ENCODE peak calls at places on chromosomes 11 and 22, in seven cellular contexts. One of them, this sample, is unnamed.

GRCh38 chr22:50505776-50506610 is 1.5 kb downstream of the LMF2 start:
- DNase-seq in endothelial cell of umbilical vein: no peak
- DNase-seq in AG04450: no peak
- DNase-seq in right atrium auricular region: no peak
- DNase-seq in neuronal stem cell: no peak
- DNase-seq in neural progenitor cell: no peak
- DNase-seq in CD4-positive, CD25-positive, alpha-beta regulatory T cell: no peak
- DNase-seq in this sample: no peak

GRCh38 chr22:37425800-37426531 is 1.3 kb downstream of the ELFN2 start:
- DNase-seq in endothelial cell of umbilical vein: peak; percentile 7
- DNase-seq in AG04450: no peak
- DNase-seq in right atrium auricular region: no peak
- DNase-seq in neuronal stem cell: no peak
- DNase-seq in neural progenitor cell: peak; percentile 76
- DNase-seq in CD4-positive, CD25-positive, alpha-beta regulatory T cell: no peak
- DNase-seq in this sample: no peak

GRCh38 chr11:109794501-109794900 is 298.7 kb upstream of the ZC3H12C start:
- DNase-seq in endothelial cell of umbilical vein: no peak
- DNase-seq in AG04450: no peak
- DNase-seq in right atrium auricular region: no peak
- DNase-seq in neuronal stem cell: no peak
- DNase-seq in neural progenitor cell: no peak
- DNase-seq in CD4-positive, CD25-positive, alpha-beta regulatory T cell: no peak
- DNase-seq in this sample: no peak

GRCh38 chr11:116928102-116928777 is 90.8 kb upstream of the APOA1 start:
- DNase-seq in endothelial cell of umbilical vein: no peak
- DNase-seq in AG04450: no peak
- DNase-seq in right atrium auricular region: no peak
- DNase-seq in neuronal stem cell: no peak
- DNase-seq in neural progenitor cell: no peak
- DNase-seq in CD4-positive, CD25-positive, alpha-beta regulatory T cell: peak; percentile 40
- DNase-seq in this sample: no peak

GRCh38 chr11:116853461-116854073 is 16.1 kb upstream of the APOA1 start:
- DNase-seq in endothelial cell of umbilical vein: peak; percentile 79
- DNase-seq in AG04450: peak; percentile 74
- DNase-seq in right atrium auricular region: no peak
- DNase-seq in neuronal stem cell: no peak
- DNase-seq in neural progenitor cell: no peak
- DNase-seq in CD4-positive, CD25-positive, alpha-beta regulatory T cell: peak; percentile 86
- DNase-seq in this sample: peak; percentile 88

GRCh38 chr11:3615998-3616397 is 25.8 kb downstream of the ART5 start:
- DNase-seq in endothelial cell of umbilical vein: no peak
- DNase-seq in AG04450: no peak
- DNase-seq in right atrium auricular region: no peak
- DNase-seq in neuronal stem cell: no peak
- DNase-seq in neural progenitor cell: no peak
- DNase-seq in CD4-positive, CD25-positive, alpha-beta regulatory T cell: no peak
- DNase-seq in this sample: no peak

GRCh38 chr11:10272132-10272531 is 21.9 kb downstream of the SBF2 start:
- DNase-seq in endothelial cell of umbilical vein: no peak
- DNase-seq in AG04450: no peak
- DNase-seq in right atrium auricular region: no peak
- DNase-seq in neuronal stem cell: no peak
- DNase-seq in neural progenitor cell: no peak
- DNase-seq in CD4-positive, CD25-positive, alpha-beta regulatory T cell: no peak
- DNase-seq in this sample: no peak

GRCh38 chr11:35036642-35037041 is 102.3 kb upstream of the CD44 start:
- DNase-seq in endothelial cell of umbilical vein: no peak
- DNase-seq in AG04450: no peak
- DNase-seq in right atrium auricular region: no peak
- DNase-seq in neuronal stem cell: no peak
- DNase-seq in neural progenitor cell: no peak
- DNase-seq in CD4-positive, CD25-positive, alpha-beta regulatory T cell: no peak
- DNase-seq in this sample: no peak

GRCh38 chr22:28882545-28882877 is 861 bp upstream of the ZNRF3 start:
- DNase-seq in endothelial cell of umbilical vein: no peak
- DNase-seq in AG04450: no peak
- DNase-seq in right atrium auricular region: peak; percentile 63
- DNase-seq in neuronal stem cell: no peak
- DNase-seq in neural progenitor cell: no peak
- DNase-seq in CD4-positive, CD25-positive, alpha-beta regulatory T cell: no peak
- DNase-seq in this sample: no peak

GRCh38 chr11:125871391-125872137 is 15.9 kb upstream of the HYLS1 start:
- DNase-seq in endothelial cell of umbilical vein: peak; percentile 53
- DNase-seq in AG04450: no peak
- DNase-seq in right atrium auricular region: no peak
- DNase-seq in neuronal stem cell: no peak
- DNase-seq in neural progenitor cell: peak; percentile 78
- DNase-seq in CD4-positive, CD25-positive, alpha-beta regulatory T cell: peak; percentile 4
- DNase-seq in this sample: no peak

GRCh38 chr11:46277313-46277622 is 194 bp upstream of the CREB3L1 start:
- DNase-seq in endothelial cell of umbilical vein: peak; percentile 24
- DNase-seq in AG04450: no peak
- DNase-seq in right atrium auricular region: no peak
- DNase-seq in neuronal stem cell: no peak
- DNase-seq in neural progenitor cell: no peak
- DNase-seq in CD4-positive, CD25-positive, alpha-beta regulatory T cell: no peak
- DNase-seq in this sample: no peak

GRCh38 chr11:89437317-89437716 is 53.9 kb downstream of the NOX4 start:
- DNase-seq in endothelial cell of umbilical vein: no peak
- DNase-seq in AG04450: no peak
- DNase-seq in right atrium auricular region: no peak
- DNase-seq in neuronal stem cell: no peak
- DNase-seq in neural progenitor cell: peak; percentile 13
- DNase-seq in CD4-positive, CD25-positive, alpha-beta regulatory T cell: no peak
- DNase-seq in this sample: no peak

GRCh38 chr11:61333638-61334433 is 808 bp downstream of the TKFC start:
- DNase-seq in endothelial cell of umbilical vein: no peak
- DNase-seq in AG04450: no peak
- DNase-seq in right atrium auricular region: no peak
- DNase-seq in neuronal stem cell: no peak
- DNase-seq in neural progenitor cell: no peak
- DNase-seq in CD4-positive, CD25-positive, alpha-beta regulatory T cell: no peak
- DNase-seq in this sample: no peak

GRCh38 chr11:46055371-46055770 is 65.9 kb downstream of the PHF21A start:
- DNase-seq in endothelial cell of umbilical vein: no peak
- DNase-seq in AG04450: peak; percentile 24
- DNase-seq in right atrium auricular region: no peak
- DNase-seq in neuronal stem cell: peak; percentile 11
- DNase-seq in neural progenitor cell: peak; percentile 34
- DNase-seq in CD4-positive, CD25-positive, alpha-beta regulatory T cell: no peak
- DNase-seq in this sample: no peak

GRCh38 chr11:100232006-100232405 is 455.1 kb upstream of the ARHGAP42 start:
- DNase-seq in endothelial cell of umbilical vein: no peak
- DNase-seq in AG04450: no peak
- DNase-seq in right atrium auricular region: no peak
- DNase-seq in neuronal stem cell: no peak
- DNase-seq in neural progenitor cell: no peak
- DNase-seq in CD4-positive, CD25-positive, alpha-beta regulatory T cell: no peak
- DNase-seq in this sample: peak; percentile 41

GRCh38 chr22:19902245-19902699 is 39.3 kb upstream of the COMT start:
- DNase-seq in endothelial cell of umbilical vein: no peak
- DNase-seq in AG04450: no peak
- DNase-seq in right atrium auricular region: no peak
- DNase-seq in neuronal stem cell: no peak
- DNase-seq in neural progenitor cell: no peak
- DNase-seq in CD4-positive, CD25-positive, alpha-beta regulatory T cell: no peak
- DNase-seq in this sample: no peak

GRCh38 chr11:74493816-74494630 is 499 bp upstream of the LIPT2 start:
- DNase-seq in endothelial cell of umbilical vein: no peak
- DNase-seq in AG04450: no peak
- DNase-seq in right atrium auricular region: no peak
- DNase-seq in neuronal stem cell: no peak
- DNase-seq in neural progenitor cell: no peak
- DNase-seq in CD4-positive, CD25-positive, alpha-beta regulatory T cell: no peak
- DNase-seq in this sample: no peak

GRCh38 chr11:92638678-92639077 is 330.8 kb upstream of the MTNR1B start:
- DNase-seq in endothelial cell of umbilical vein: no peak
- DNase-seq in AG04450: no peak
- DNase-seq in right atrium auricular region: no peak
- DNase-seq in neuronal stem cell: no peak
- DNase-seq in neural progenitor cell: no peak
- DNase-seq in CD4-positive, CD25-positive, alpha-beta regulatory T cell: no peak
- DNase-seq in this sample: peak; percentile 44

GRCh38 chr22:19797086-19797485 is 36.5 kb downstream of the TBX1 start:
- DNase-seq in endothelial cell of umbilical vein: no peak
- DNase-seq in AG04450: no peak
- DNase-seq in right atrium auricular region: no peak
- DNase-seq in neuronal stem cell: no peak
- DNase-seq in neural progenitor cell: no peak
- DNase-seq in CD4-positive, CD25-positive, alpha-beta regulatory T cell: no peak
- DNase-seq in this sample: no peak

GRCh38 chr11:75184757-75185156 is 33.9 kb downstream of the SLCO2B1 start:
- DNase-seq in endothelial cell of umbilical vein: no peak
- DNase-seq in AG04450: no peak
- DNase-seq in right atrium auricular region: no peak
- DNase-seq in neuronal stem cell: no peak
- DNase-seq in neural progenitor cell: no peak
- DNase-seq in CD4-positive, CD25-positive, alpha-beta regulatory T cell: no peak
- DNase-seq in this sample: no peak

GRCh38 chr11:68724293-68724692 is 27.0 kb downstream of the TESMIN start:
- DNase-seq in endothelial cell of umbilical vein: no peak
- DNase-seq in AG04450: no peak
- DNase-seq in right atrium auricular region: no peak
- DNase-seq in neuronal stem cell: no peak
- DNase-seq in neural progenitor cell: no peak
- DNase-seq in CD4-positive, CD25-positive, alpha-beta regulatory T cell: no peak
- DNase-seq in this sample: no peak

GRCh38 chr22:43292633-43293025 is 50.5 kb downstream of the SCUBE1 start:
- DNase-seq in endothelial cell of umbilical vein: no peak
- DNase-seq in AG04450: no peak
- DNase-seq in right atrium auricular region: no peak
- DNase-seq in neuronal stem cell: no peak
- DNase-seq in neural progenitor cell: no peak
- DNase-seq in CD4-positive, CD25-positive, alpha-beta regulatory T cell: no peak
- DNase-seq in this sample: no peak

GRCh38 chr11:110305169-110306018 is 9.0 kb upstream of the RDX start:
- DNase-seq in endothelial cell of umbilical vein: peak; percentile 79
- DNase-seq in AG04450: no peak
- DNase-seq in right atrium auricular region: no peak
- DNase-seq in neuronal stem cell: no peak
- DNase-seq in neural progenitor cell: no peak
- DNase-seq in CD4-positive, CD25-positive, alpha-beta regulatory T cell: no peak
- DNase-seq in this sample: no peak

GRCh38 chr11:113105584-113105983 is 144.4 kb downstream of the NCAM1 start:
- DNase-seq in endothelial cell of umbilical vein: no peak
- DNase-seq in AG04450: no peak
- DNase-seq in right atrium auricular region: no peak
- DNase-seq in neuronal stem cell: no peak
- DNase-seq in neural progenitor cell: no peak
- DNase-seq in CD4-positive, CD25-positive, alpha-beta regulatory T cell: no peak
- DNase-seq in this sample: no peak

GRCh38 chr11:100876826-100877545 is 189.9 kb downstream of the ARHGAP42 start:
- DNase-seq in endothelial cell of umbilical vein: peak; percentile 5
- DNase-seq in AG04450: peak; percentile 92
- DNase-seq in right atrium auricular region: no peak
- DNase-seq in neuronal stem cell: no peak
- DNase-seq in neural progenitor cell: no peak
- DNase-seq in CD4-positive, CD25-positive, alpha-beta regulatory T cell: no peak
- DNase-seq in this sample: peak; percentile 97

GRCh38 chr11:128897841-128898240 is 6.7 kb downstream of the KCNJ5 start:
- DNase-seq in endothelial cell of umbilical vein: no peak
- DNase-seq in AG04450: no peak
- DNase-seq in right atrium auricular region: no peak
- DNase-seq in neuronal stem cell: no peak
- DNase-seq in neural progenitor cell: no peak
- DNase-seq in CD4-positive, CD25-positive, alpha-beta regulatory T cell: no peak
- DNase-seq in this sample: no peak
- H3K27me3 ChIP-seq in endothelial cell of umbilical vein: peaks cover 11% of the 10 kb centered on the region
- H3K27me3 ChIP-seq in AG04450: peaks cover 8% of the 10 kb centered on the region
- H3K27me3 ChIP-seq in right atrium auricular region: no peaks in the 10 kb centered on the region
- H3K27me3 ChIP-seq in neuronal stem cell: peaks cover 31% of the 10 kb centered on the region
- H3K27me3 ChIP-seq in neural progenitor cell: peaks cover 86% of the 10 kb centered on the region
- H3K27me3 ChIP-seq in CD4-positive, CD25-positive, alpha-beta regulatory T cell: peaks cover 8% of the 10 kb centered on the region
- H3K27me3 ChIP-seq in this sample: no peaks in the 10 kb centered on the region

DNA sequence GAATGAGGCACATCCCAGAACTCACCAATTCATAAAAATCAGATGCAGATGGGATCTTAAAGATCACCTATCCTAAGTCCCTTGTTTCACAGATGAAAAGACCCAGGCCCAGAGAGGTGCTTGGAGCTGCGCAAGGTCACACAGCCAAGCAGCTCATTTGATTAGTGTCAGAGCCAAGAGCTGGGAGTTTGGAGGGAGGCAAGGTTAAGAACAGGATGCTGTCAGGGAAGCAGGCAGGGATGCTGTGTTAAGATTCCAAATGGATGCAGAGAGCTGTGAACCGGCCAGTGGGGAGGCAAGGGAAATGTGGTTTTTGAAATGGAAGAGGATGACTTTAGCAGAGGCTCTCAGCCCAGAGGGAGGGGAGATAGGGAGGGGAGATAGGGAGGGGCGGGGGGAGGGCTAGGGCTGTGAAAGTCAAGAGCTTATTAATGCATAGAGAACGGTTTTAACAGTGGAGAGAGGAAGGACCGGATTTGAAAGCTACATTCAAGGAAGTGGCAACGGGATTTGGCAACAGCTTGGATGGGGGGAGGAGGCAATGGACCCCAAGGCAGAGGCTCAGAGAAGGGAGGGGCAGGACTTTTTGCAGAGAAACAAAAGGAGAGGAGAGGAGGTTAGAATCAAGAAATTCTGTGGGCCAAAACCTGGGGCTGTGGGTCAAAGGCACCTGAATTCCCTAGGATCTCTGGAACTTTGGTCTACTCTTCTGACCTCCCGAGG is 13.0 kb downstream of the RTN4RL2 start:
- DNase-seq in endothelial cell of umbilical vein: no peak
- DNase-seq in AG04450: no peak
- DNase-seq in right atrium auricular region: no peak
- DNase-seq in neuronal stem cell: no peak
- DNase-seq in neural progenitor cell: no peak
- DNase-seq in CD4-positive, CD25-positive, alpha-beta regulatory T cell: no peak
- DNase-seq in this sample: no peak
- H3K27me3 ChIP-seq in endothelial cell of umbilical vein: peaks cover 27% of the 10 kb centered on the region
- H3K27me3 ChIP-seq in AG04450: peaks cover 16% of the 10 kb centered on the region
- H3K27me3 ChIP-seq in right atrium auricular region: no peaks in the 10 kb centered on the region
- H3K27me3 ChIP-seq in neuronal stem cell: peaks cover 43% of the 10 kb centered on the region
- H3K27me3 ChIP-seq in neural progenitor cell: peaks cover 49% of the 10 kb centered on the region
- H3K27me3 ChIP-seq in CD4-positive, CD25-positive, alpha-beta regulatory T cell: no peaks in the 10 kb centered on the region
- H3K27me3 ChIP-seq in this sample: peaks cover 40% of the 10 kb centered on the region

GRCh38 chr11:17725174-17725573 is 5.8 kb downstream of the MYOD1 start:
- DNase-seq in endothelial cell of umbilical vein: no peak
- DNase-seq in AG04450: no peak
- DNase-seq in right atrium auricular region: no peak
- DNase-seq in neuronal stem cell: no peak
- DNase-seq in neural progenitor cell: no peak
- DNase-seq in CD4-positive, CD25-positive, alpha-beta regulatory T cell: no peak
- DNase-seq in this sample: no peak
- H3K27me3 ChIP-seq in endothelial cell of umbilical vein: peaks cover 47% of the 10 kb centered on the region
- H3K27me3 ChIP-seq in AG04450: peaks cover 50% of the 10 kb centered on the region
- H3K27me3 ChIP-seq in right atrium auricular region: peaks cover 14% of the 10 kb centered on the region
- H3K27me3 ChIP-seq in neuronal stem cell: peaks cover 31% of the 10 kb centered on the region
- H3K27me3 ChIP-seq in neural progenitor cell: peaks cover 98% of the 10 kb centered on the region
- H3K27me3 ChIP-seq in CD4-positive, CD25-positive, alpha-beta regulatory T cell: peaks cover 13% of the 10 kb centered on the region
- H3K27me3 ChIP-seq in this sample: peaks cover 45% of the 10 kb centered on the region

DNA sequence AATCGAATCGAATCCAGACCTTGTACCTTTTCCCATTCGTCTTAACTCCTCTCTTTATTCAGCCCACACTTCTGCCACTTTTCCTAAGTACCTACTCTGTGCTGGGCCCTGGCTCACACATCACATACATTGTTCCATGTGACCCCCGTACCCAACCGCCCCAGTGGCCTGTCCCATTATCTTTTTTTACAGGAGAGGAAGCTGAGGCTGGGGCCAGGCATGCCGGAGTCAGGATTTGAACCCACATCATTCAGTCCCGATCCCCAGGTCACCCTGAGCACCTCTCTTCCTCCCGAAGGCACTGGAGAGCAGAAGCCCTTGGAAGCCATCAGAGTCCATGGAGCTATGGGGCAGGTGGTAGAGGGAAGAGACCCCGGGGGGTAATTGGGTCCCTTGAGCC is 82.1 kb upstream of the RTL6 start:
- DNase-seq in endothelial cell of umbilical vein: no peak
- DNase-seq in AG04450: no peak
- DNase-seq in right atrium auricular region: no peak
- DNase-seq in neuronal stem cell: no peak
- DNase-seq in neural progenitor cell: no peak
- DNase-seq in CD4-positive, CD25-positive, alpha-beta regulatory T cell: no peak
- DNase-seq in this sample: no peak
- H3K27me3 ChIP-seq in endothelial cell of umbilical vein: no peaks in the 10 kb centered on the region
- H3K27me3 ChIP-seq in AG04450: peaks cover 23% of the 10 kb centered on the region
- H3K27me3 ChIP-seq in right atrium auricular region: no peaks in the 10 kb centered on the region
- H3K27me3 ChIP-seq in neuronal stem cell: no peaks in the 10 kb centered on the region
- H3K27me3 ChIP-seq in neural progenitor cell: no peaks in the 10 kb centered on the region
- H3K27me3 ChIP-seq in CD4-positive, CD25-positive, alpha-beta regulatory T cell: no peaks in the 10 kb centered on the region
- H3K27me3 ChIP-seq in this sample: peaks cover 29% of the 10 kb centered on the region